ENCODE peak calls at places on chromosomes 2 and 18, in nine cellular contexts. P, F, N, H, I, T, A, C and U are unnamed samples. For H3K9me3 and H3K4me1, the result is how much of the 10 kb centered on the place peaks cover.

GRCh38 chr2:12305931-12306330 is 410.8 kb upstream of the TRIB2 start:
- DNase-seq in F (no peak), N (no peak), H (no peak), P (no peak), I (no peak), C (no peak), T (no peak), A (no peak), U (no peak)

GRCh38 chr2:98333922-98334321 is 12.3 kb upstream of the CNGA3 start:
- DNase-seq in P (no peak), T (no peak), N (no peak), H (no peak), I (no peak), C (no peak), A (peak), F (no peak), U (no peak)

GRCh38 chr18:12838178-12838634 is 45.8 kb downstream of the PTPN2 start:
- DNase-seq in H (no peak), F (no peak), P (no peak), N (peak), C (peak), I (no peak), T (no peak), A (no peak), U (no peak)

GRCh38 chr2:234245945-234246344 is 195.4 kb downstream of the SPP2 start:
- DNase-seq in F (no peak), T (no peak), C (no peak), P (no peak), N (peak), H (no peak), A (no peak), I (no peak), U (peak)

GRCh38 chr2:121155502-121156056 is 129.4 kb downstream of the TFCP2L1 start:
- DNase-seq in N (no peak), H (no peak), F (no peak), P (no peak), C (no peak), A (no peak), I (no peak), T (no peak), U (peak)

GRCh38 chr2:159098374-159098773 is 129.9 kb downstream of the TANC1 start:
- DNase-seq in I (no peak), T (no peak), P (no peak), C (no peak), H (no peak), F (no peak), A (no peak), N (peak), U (no peak)

GRCh38 chr2:138104071-138104470 is 139.8 kb downstream of the HNMT start:
- DNase-seq in I (no peak), P (no peak), T (no peak), A (no peak), H (no peak), F (no peak), N (no peak), C (no peak), U (no peak)

GRCh38 chr2:43605851-43606250 is 10.0 kb upstream of the THADA start:
- DNase-seq in I (no peak), C (no peak), H (no peak), P (no peak), N (no peak), T (no peak), A (no peak), F (no peak), U (no peak)

GRCh38 chr2:148914463-148914862 is 39.4 kb downstream of the KIF5C start:
- DNase-seq in A (no peak), C (no peak), F (no peak), T (no peak), H (no peak), N (no peak), I (no peak), P (no peak), U (no peak)

DNA sequence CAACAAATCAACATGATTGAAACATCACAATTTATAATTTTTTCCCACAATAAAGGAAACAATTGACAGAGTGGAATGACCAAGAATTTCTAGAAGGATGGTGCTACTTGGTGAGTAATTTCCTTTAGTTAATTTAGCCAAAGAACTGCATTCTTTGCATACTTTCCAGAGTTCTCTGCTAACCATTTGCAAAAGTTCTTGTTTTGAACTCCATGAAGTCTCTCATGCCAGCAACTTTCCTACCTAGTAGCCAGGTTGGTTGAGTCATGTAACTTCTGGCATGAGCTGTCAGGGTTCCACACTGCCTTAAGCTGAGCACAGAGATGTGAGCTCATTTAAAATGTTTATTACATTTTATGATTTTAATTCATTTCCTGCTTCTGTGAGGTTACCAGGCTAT is 539.6 kb downstream of the PID1 start:
- DNase-seq in I (no peak), N (no peak), A (no peak), P (no peak), F (no peak), H (no peak), C (no peak), T (no peak), U (no peak)
- H3K9me3 ChIP-seq in I (under half), N (under half), A (under half), P (under half), F (under half), H (under half), C (under half), T (under half), U (under half)

DNA sequence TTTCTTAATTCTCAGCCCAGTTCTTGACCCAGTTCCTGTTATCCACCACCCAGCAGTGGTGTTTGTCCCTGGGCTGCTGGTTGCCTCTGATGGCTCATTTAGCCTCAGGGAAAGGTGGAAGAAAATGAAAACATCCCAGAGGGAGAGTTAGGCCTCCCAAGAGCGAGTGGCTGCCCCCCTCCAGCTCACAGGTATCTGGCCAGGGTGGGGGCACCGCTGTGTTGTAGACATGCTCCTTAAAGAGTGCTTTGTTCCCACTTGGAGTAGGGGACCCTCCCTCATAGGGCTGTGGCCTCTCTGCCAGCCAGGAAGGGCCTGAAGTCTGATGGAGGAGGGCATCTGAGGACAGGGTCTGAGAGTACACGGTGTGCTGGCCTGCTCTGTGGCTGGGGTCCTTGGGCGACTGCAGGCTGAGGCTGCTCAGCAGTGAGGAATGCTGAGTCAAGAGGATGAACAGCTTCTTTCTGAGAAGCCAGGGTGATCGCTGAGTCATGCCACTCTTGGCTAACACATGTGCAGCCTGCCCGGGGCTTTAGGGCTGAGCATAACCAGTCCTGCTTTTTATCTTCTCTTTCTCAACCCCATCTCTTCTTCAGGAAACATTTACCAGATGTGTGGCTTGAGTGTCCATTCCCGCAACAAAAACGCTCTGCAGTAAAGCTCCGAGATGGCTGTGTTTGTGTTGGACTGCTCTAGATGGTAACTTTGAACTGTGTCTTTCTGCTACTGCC is 72.4 kb downstream of the IL1R2 start:
- DNase-seq in N (peak), F (peak), H (peak), P (no peak), C (peak), I (peak), T (no peak), A (no peak), U (peak)
- H3K4me1 ChIP-seq in N (half or more), F (under half), H (half or more), P (under half), C (under half), I (under half), T (under half), A (under half), U (under half)

GRCh38 chr18:35246831-35247230 is 6.0 kb downstream of the ZNF397 start:
- DNase-seq in A (no peak), N (no peak), F (no peak), C (no peak), T (no peak), H (no peak), P (no peak), I (no peak), U (no peak)

GRCh38 chr18:35248429-35248828 is 7.6 kb downstream of the ZNF397 start:
- DNase-seq in C (no peak), F (no peak), N (no peak), I (no peak), H (no peak), P (no peak), A (no peak), T (no peak), U (no peak)

GRCh38 chr18:35247412-35248249 is 6.8 kb downstream of the ZNF397 start:
- DNase-seq in H (no peak), N (no peak), I (no peak), T (no peak), C (no peak), A (no peak), F (no peak), P (no peak), U (no peak)

GRCh38 chr18:35244671-35245070 is 3.8 kb downstream of the ZNF397 start:
- DNase-seq in A (no peak), I (no peak), N (no peak), T (no peak), H (no peak), F (no peak), P (no peak), C (no peak), U (no peak)

GRCh38 chr18:35245719-35246317 is 5.0 kb downstream of the ZNF397 start:
- DNase-seq in C (no peak), F (no peak), P (no peak), T (no peak), H (no peak), I (no peak), N (no peak), A (no peak), U (no peak)
- H3K9me3 ChIP-seq in C (under half), F (under half), P (under half), T (under half), H (under half), I (half or more), N (half or more), A (under half), U (under half)

GRCh38 chr2:200471928-200472645 is 37.8 kb downstream of the KCTD18 start:
- DNase-seq in N (no peak), P (no peak), F (no peak), H (no peak), C (no peak), A (no peak), T (no peak), I (no peak), U (no peak)
- H3K4me1 ChIP-seq in N (under half), P (under half), F (under half), H (under half), C (under half), A (under half), T (under half), I (under half), U (under half)

GRCh38 chr2:107529146-107529545 is 297.5 kb upstream of the RGPD4 start:
- DNase-seq in T (no peak), C (no peak), H (peak), F (peak), I (no peak), N (no peak), A (no peak), P (no peak), U (no peak)

DNA sequence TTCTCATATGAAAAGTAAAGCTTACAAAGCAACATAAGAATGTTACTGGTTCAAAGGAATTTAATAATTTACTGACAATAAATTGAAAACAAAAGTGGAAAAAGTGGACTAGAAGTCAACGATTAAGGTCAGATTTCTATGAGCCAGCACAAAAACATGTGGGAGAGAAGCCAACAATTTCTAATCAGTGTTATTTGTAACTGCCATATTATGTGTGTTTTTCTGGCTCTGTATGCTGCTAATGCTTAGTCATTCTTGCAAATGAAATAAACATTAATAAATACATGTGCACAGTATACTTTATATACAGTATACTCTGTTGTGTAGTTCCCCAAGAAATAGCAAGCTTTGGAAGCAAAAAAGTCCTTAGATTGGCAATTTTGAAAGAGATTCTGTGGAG is 301.3 kb upstream of the RGPD4 start:
- DNase-seq in P (no peak), T (no peak), F (no peak), H (no peak), I (no peak), C (no peak), N (no peak), A (no peak), U (no peak)
- H3K9me3 ChIP-seq in P (under half), T (under half), F (under half), H (under half), I (under half), C (under half), N (under half), A (under half), U (under half)

DNA sequence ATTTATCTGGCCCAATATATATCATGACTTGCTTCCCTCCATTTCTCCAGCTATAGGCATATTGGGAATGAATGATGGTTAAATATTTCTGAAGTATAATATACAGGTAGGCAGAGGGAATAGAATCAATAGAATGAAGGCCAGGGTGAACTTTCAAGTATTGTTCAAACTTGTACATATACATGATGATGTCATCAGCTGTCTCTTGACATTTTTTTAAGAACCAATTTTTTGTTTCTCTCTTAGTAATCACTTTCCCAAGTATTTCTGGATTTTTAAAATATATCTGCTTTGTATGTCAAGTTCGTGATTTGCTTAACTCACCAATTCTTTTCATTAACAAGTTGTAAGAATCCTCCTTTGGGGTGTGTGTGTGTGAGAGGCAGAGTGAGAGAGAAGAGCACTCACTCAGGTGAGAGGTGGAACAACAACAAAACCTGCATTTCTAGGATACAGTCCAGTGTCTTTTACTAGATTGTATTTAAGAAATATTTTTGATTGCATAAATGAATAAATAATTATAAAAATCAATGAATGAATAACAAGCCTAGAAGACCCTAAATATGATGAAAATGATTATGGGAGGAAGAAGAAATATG is 1239.1 kb downstream of the LRP1B start:
- DNase-seq in P (no peak), F (no peak), A (no peak), T (no peak), N (peak), C (no peak), I (no peak), H (no peak), U (no peak)
- H3K4me1 ChIP-seq in P (under half), F (under half), A (under half), T (under half), N (under half), C (under half), I (under half), H (under half), U (under half)

GRCh38 chr2:35591886-35592285 is 763.7 kb upstream of the CRIM1 start:
- DNase-seq in P (no peak), A (no peak), N (no peak), C (no peak), T (no peak), H (no peak), F (no peak), I (no peak), U (no peak)
- H3K9me3 ChIP-seq in P (under half), A (under half), N (under half), C (under half), T (under half), H (under half), F (under half), I (under half), U (under half)

GRCh38 chr2:72962911-72963310 is 45.6 kb downstream of the EMX1 start:
- DNase-seq in A (no peak), F (no peak), H (no peak), T (no peak), I (no peak), C (no peak), P (no peak), N (no peak), U (peak)
- H3K4me1 ChIP-seq in A (under half), F (under half), H (under half), T (under half), I (under half), C (under half), P (under half), N (under half), U (under half)